ENCODE peak calls at places on chromosome 20, in ten cellular contexts. Y is sigmoid colon, R is adrenal gland, F is prostate gland, T is heart left ventricle, V is body of pancreas, N is stomach, X is testis, D is right lobe of liver, K is IMR-90. Q is an unnamed sample.

GRCh38 chr20:4167261-4168004 is 152.1 kb upstream of the RNF24 start:
- DNase-seq in Y (no peak), R (no peak), F (no peak), T (no peak), V (peak; percentile 26), N (no peak), X (no peak), D (no peak), K (no peak), Q (no peak)

GRCh38 chr20:48716086-48716485 is 111.7 kb downstream of the PREX1 start:
- DNase-seq in Y (no peak), R (peak; percentile 10), F (no peak), T (no peak), V (no peak), N (no peak), X (no peak), D (no peak), K (no peak), Q (no peak)

GRCh38 chr20:51354191-51354768 is 188.2 kb downstream of the NFATC2 start:
- DNase-seq in Y (peak; percentile 40), R (no peak), F (no peak), T (no peak), V (no peak), N (no peak), X (no peak), D (no peak), K (peak; percentile 85), Q (no peak)

GRCh38 chr20:35616465-35617396 is 1.1 kb downstream of the SPAG4 start:
- DNase-seq in Y (peak; percentile 95), R (peak; percentile 99), F (peak; percentile 54), T (peak; percentile 95), V (peak; percentile 95), N (peak; percentile 91), X (peak; percentile 88), D (peak; percentile 92), K (peak; percentile 99), Q (peak; percentile 93)

GRCh38 chr20:12012241-12013222 is 94.8 kb downstream of the BTBD3 start:
- DNase-seq in Y (no peak), R (peak; percentile 17), F (no peak), T (no peak), V (peak; percentile 72), N (peak; percentile 28), X (peak; percentile 64), D (no peak), K (peak; percentile 52), Q (peak; percentile 80)

GRCh38 chr20:60050193-60050960 is 92.2 kb downstream of the CDH26 start:
- DNase-seq in Y (peak; percentile 29), R (no peak), F (peak; percentile 30), T (no peak), V (peak; percentile 63), N (peak; percentile 59), X (no peak), D (no peak), K (no peak), Q (no peak)

GRCh38 chr20:51382111-51382985 is 160.2 kb downstream of the NFATC2 start:
- DNase-seq in Y (peak; percentile 51), R (no peak), F (no peak), T (no peak), V (no peak), N (no peak), X (no peak), D (no peak), K (no peak), Q (no peak)

GRCh38 chr20:51910202-51911050 is 108.1 kb upstream of the SALL4 start:
- DNase-seq in Y (no peak), R (no peak), F (peak; percentile 78), T (no peak), V (no peak), N (no peak), X (no peak), D (no peak), K (peak; percentile 17), Q (no peak)

GRCh38 chr20:58418949-58419748 is 30.1 kb downstream of the VAPB start:
- DNase-seq in Y (no peak), R (no peak), F (no peak), T (no peak), V (no peak), N (no peak), X (no peak), D (no peak), K (no peak), Q (no peak)

GRCh38 chr20:58417418-58417817 is 28.4 kb downstream of the VAPB start:
- DNase-seq in Y (no peak), R (no peak), F (no peak), T (no peak), V (no peak), N (no peak), X (no peak), D (no peak), K (no peak), Q (no peak)

GRCh38 chr20:58420798-58421496 is 31.9 kb downstream of the VAPB start:
- DNase-seq in Y (no peak), R (no peak), F (no peak), T (no peak), V (no peak), N (no peak), X (no peak), D (no peak), K (peak; percentile 86), Q (no peak)

GRCh38 chr20:58424218-58424617 is 35.2 kb downstream of the VAPB start:
- DNase-seq in Y (no peak), R (no peak), F (no peak), T (no peak), V (no peak), N (no peak), X (no peak), D (no peak), K (no peak), Q (no peak)

GRCh38 chr20:58421497-58421850 is 32.4 kb downstream of the VAPB start:
- DNase-seq in Y (no peak), R (no peak), F (no peak), T (no peak), V (no peak), N (no peak), X (no peak), D (no peak), K (no peak), Q (no peak)
- TF ChIP-seq POLR2A in Y (no peak), R (no peak), F (no peak), T (no peak), V (no peak), N (no peak), X (no peak), D (no peak), K (no peak), Q (no peak)

GRCh38 chr20:62922451-62922921 is 3.8 kb downstream of the DIDO1 start:
- DNase-seq in Y (no peak), R (no peak), F (peak; percentile 62), T (no peak), V (no peak), N (no peak), X (no peak), D (no peak), K (no peak), Q (no peak)
- TF ChIP-seq CTCF in Y (no peak), R (no peak), F (no peak), T (no peak), V (no peak), N (no peak), X (no peak), D (no peak), K (no peak), Q (no peak)

GRCh38 chr20:2524435-2525272 is 11.7 kb upstream of the TMC2 start:
- DNase-seq in Y (peak; percentile 92), R (peak; percentile 80), F (peak; percentile 79), T (peak; percentile 94), V (peak; percentile 86), N (peak; percentile 89), X (peak; percentile 92), D (peak; percentile 90), K (peak; percentile 66), Q (peak; percentile 88)
- TF ChIP-seq POLR2A in Y (peak; percentile 56), R (peak; percentile 22), F (peak; percentile 69), T (no peak), V (no peak), N (no peak), X (no peak), D (peak; percentile 50), K (peak; percentile 46), Q (no peak)

DNA sequence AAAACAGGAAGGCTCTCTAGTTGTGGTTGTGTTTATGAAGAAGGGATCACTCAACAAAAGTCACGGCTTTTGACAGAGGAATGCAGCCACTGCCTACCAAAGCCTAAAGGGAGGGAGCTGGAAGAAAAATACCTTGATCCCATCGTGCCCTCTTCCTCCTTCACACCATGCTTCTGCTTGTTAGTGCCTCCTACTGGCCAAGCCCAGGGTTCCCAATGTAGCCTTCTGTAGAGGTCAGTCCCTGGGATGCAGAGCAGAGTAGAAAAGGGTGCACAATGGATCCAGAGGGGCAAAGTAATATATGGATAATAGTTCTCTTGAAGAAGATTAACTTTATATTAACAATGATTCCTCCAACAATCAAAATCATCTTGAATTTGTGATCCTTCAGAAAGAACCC is 293.5 kb upstream of the FERMT1 start:
- DNase-seq in Y (no peak), R (no peak), F (no peak), T (no peak), V (peak; percentile 7), N (no peak), X (no peak), D (no peak), K (no peak), Q (no peak)
- TF ChIP-seq CTCF in Y (no peak), R (no peak), F (no peak), T (no peak), V (no peak), N (no peak), X (no peak), D (no peak), K (no peak), Q (no peak)

Q was measured in NB4.